ENCODE peak calls at places on chromosome 3, in six cellular contexts. E is stomach, J is H54, L is GM12892, H is breast epithelium, Z is heart left ventricle. G is an unnamed sample.

GRCh38 chr3:117444175-117444574 is 734.6 kb downstream of the TUSC7 start:
- DNase-seq in Z (no peak), J (no peak), H (no peak), L (no peak), E (no peak), G (no peak)

GRCh38 chr3:52434080-52434479 is 10.8 kb downstream of the SEMA3G start:
- DNase-seq in H (no peak), Z (peak; percentile 21), E (no peak), L (no peak), J (no peak), G (no peak)

GRCh38 chr3:28840976-28841376 is 439.9 kb upstream of the RBMS3 start:
- DNase-seq in E (no peak), H (no peak), L (no peak), Z (no peak), J (no peak), G (no peak)

GRCh38 chr3:150699068-150699635 is 4.6 kb downstream of the ERICH6 start:
- DNase-seq in Z (no peak), L (no peak), E (no peak), J (peak; percentile 51), H (no peak), G (no peak)

GRCh38 chr3:16513141-16514020 is at the start of gene RFTN1:
- DNase-seq in L (peak; percentile 47), H (no peak), E (peak; percentile 31), J (peak; percentile 73), Z (peak; percentile 72), G (peak; percentile 36)

GRCh38 chr3:57992430-57993213 is 15.6 kb upstream of the FLNB start:
- DNase-seq in L (no peak), H (no peak), E (no peak), J (no peak), Z (no peak), G (no peak)

GRCh38 chr3:194633349-194634004 is at the start of gene TMEM44:
- DNase-seq in H (peak; percentile 45), E (peak; percentile 75), L (peak; percentile 71), Z (peak; percentile 87), J (peak; percentile 91), G (peak; percentile 83)

GRCh38 chr3:45656575-45657363 is 32.4 kb upstream of the SACM1L start:
- DNase-seq in L (peak; percentile 66), Z (peak; percentile 93), J (peak; percentile 72), H (peak; percentile 84), E (peak; percentile 93), G (peak; percentile 92)

GRCh38 chr3:124372784-124373183 is 357.5 kb upstream of the UMPS start:
- DNase-seq in H (no peak), Z (no peak), J (no peak), E (no peak), L (no peak), G (no peak)

GRCh38 chr3:191345334-191345733 is 15.0 kb upstream of the UTS2B start:
- DNase-seq in L (no peak), Z (no peak), J (no peak), H (no peak), E (no peak), G (no peak)

GRCh38 chr3:57160046-57160730 is 5.0 kb downstream of the IL17RD start:
- DNase-seq in E (no peak), J (no peak), Z (peak; percentile 53), L (no peak), H (no peak), G (no peak)

GRCh38 chr3:100335137-100335833 is 728 bp downstream of the NIT2 start:
- DNase-seq in H (no peak), Z (peak; percentile 30), L (peak; percentile 26), E (no peak), J (no peak), G (peak; percentile 58)

GRCh38 chr3:197680955-197681521 is 55.7 kb downstream of the RUBCN start:
- DNase-seq in E (no peak), J (no peak), H (no peak), Z (no peak), L (no peak), G (no peak)
- TF ChIP-seq POLR2A in E (no peak), J (no peak), H (no peak), Z (no peak), L (no peak), G (no peak)

GRCh38 chr3:17742092-17742836 is at the start of gene TBC1D5:
- DNase-seq in H (peak; percentile 92), Z (peak; percentile 98), J (peak; percentile 87), E (peak; percentile 72), L (peak; percentile 85), G (peak; percentile 98)

GRCh38 chr3:17738921-17739320 is 3.5 kb downstream of the TBC1D5 start:
- DNase-seq in L (no peak), H (no peak), Z (no peak), E (no peak), J (no peak), G (no peak)

GRCh38 chr3:17741621-17742091 is 775 bp downstream of the TBC1D5 start:
- DNase-seq in H (no peak), J (no peak), E (no peak), Z (no peak), L (no peak), G (no peak)

GRCh38 chr3:17742837-17743659 is 617 bp upstream of the TBC1D5 start:
- DNase-seq in E (peak; percentile 97), Z (no peak), L (no peak), H (no peak), J (no peak), G (no peak)

DNA sequence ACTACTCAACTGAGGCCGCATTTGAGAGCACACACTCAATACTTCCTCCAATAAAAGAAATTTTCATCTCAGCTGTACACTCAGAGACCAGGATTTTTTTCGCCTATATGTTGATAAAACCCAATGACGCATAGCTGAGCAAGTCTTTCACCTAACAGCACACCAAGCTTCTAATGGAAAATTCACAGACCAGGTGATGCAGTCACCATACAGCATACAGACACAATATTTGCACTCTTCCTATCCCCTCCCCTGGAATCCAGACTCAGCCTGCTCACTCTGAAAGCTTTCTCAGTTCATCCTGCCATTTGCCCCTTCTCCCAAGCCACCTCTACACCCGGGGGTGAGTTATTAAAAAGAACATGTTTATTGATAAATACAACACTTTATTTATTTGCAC is 1.7 kb downstream of the TBC1D5 start:
- DNase-seq in J (peak; percentile 37), L (no peak), H (no peak), E (no peak), Z (no peak), G (peak; percentile 71)
- TF ChIP-seq POLR2A in J (no peak), L (no peak), H (no peak), E (no peak), Z (no peak), G (peak; percentile 54)

DNA sequence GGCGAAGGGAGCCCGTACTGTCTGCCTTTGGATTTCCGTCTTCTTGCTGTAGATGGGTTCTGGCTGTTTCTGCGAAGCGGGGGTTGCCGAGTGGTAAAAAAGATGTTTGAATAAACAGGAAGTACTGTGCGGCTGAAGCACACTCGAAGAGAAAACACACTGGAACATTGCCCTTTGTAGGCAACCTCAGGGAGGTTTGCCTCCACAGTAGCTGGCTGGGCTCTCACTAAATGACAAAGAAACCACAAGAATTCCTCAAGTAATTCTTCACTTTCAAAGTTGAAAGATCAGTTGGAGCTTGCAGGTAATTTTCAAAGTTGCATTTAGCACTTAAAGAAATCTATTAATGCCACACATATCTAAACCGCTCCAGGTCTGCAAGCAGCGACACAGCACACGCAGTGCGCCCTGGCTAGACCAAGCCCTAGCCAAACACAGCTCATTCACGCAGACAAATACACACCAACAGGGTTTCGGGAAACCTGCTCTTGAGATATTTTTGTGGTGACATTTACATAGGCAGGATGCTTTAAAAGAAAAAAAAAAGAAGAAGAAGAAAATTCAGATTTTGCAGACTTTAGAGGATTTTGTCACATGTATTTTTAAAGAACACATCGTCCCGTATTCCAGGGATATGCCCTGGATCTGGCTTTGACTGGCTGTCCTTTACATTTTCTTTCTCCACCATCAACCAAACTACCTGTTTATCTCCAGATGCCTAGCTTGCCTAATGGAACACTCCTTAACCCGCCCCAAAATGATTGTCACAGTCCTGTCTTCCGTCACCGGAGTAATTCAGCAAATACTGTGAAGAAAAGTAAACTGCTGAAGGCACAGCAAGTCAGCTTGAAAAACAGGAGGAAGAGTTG is 452.8 kb downstream of the FOXP1 start:
- DNase-seq in H (peak; percentile 72), E (peak; percentile 71), L (no peak), Z (peak; percentile 60), J (peak; percentile 15), G (peak; percentile 65)
- TF ChIP-seq POLR2A in H (no peak), E (no peak), L (no peak), Z (peak; percentile 43), J (no peak), G (peak; percentile 59)

DNA sequence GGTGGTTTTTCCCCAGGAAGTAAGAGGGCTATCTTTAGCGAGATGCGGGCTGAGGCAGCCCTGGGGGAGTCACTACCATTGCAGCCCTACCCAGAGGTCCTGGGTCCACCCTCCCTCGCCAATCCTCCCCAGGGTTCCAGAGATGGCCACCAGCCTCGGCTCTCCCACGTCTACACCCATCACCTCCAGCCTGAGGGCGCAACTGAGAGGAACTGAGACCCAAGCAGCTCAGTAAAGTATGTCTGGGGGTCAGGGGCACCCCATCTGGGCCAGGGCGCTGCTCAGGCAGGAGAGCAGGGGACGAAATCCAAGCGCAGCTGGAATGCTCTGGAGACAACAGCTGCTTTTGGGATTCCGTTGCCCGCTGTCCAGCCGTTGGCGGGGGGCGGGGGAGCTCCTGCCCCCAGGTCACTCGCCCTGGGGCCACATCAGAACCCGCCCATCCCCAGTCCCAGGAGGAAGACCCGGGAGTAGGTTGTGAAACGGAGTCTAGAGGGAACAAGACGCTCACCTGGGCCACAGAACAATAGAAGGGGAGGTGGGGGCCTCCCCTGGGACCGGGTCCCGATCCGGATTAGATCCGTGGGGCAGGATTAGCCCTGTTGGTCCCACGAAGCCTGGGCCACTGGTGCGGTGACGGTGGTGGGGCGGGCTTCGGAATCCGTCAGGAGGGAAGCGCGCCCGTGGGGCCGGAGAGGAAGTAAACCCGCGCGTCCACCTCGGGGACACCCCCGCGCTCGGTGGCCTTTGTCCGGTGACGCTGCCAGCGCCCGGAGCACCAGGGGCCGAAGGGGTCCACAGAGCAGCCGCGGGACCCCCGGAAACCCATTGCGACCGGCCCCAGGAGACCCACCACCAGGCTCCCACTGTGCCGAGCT is 1.3 kb upstream of the NDUFAF3 start:
- DNase-seq in L (peak; percentile 48), J (no peak), E (peak; percentile 75), Z (peak; percentile 66), H (peak; percentile 51), G (peak; percentile 74)
- TF ChIP-seq POLR2A in L (peak; percentile 71), J (no peak), E (no peak), Z (no peak), H (no peak), G (no peak)

GRCh38 chr3:160678447-160678846 is 1.5 kb downstream of the ARL14 start:
- DNase-seq in L (no peak), J (no peak), E (no peak), H (no peak), Z (no peak), G (no peak)
- TF ChIP-seq POLR2A in L (no peak), J (no peak), E (no peak), H (no peak), Z (no peak), G (no peak)

GRCh38 chr3:160449660-160450598 is at the start of gene TRIM59:
- DNase-seq in Z (peak; percentile 78), J (peak; percentile 96), E (peak; percentile 94), H (peak; percentile 83), L (peak; percentile 98), G (peak; percentile 98)
- TF ChIP-seq POLR2A in Z (no peak), J (peak; percentile 45), E (no peak), H (no peak), L (peak; percentile 92), G (peak; percentile 99)

DNA sequence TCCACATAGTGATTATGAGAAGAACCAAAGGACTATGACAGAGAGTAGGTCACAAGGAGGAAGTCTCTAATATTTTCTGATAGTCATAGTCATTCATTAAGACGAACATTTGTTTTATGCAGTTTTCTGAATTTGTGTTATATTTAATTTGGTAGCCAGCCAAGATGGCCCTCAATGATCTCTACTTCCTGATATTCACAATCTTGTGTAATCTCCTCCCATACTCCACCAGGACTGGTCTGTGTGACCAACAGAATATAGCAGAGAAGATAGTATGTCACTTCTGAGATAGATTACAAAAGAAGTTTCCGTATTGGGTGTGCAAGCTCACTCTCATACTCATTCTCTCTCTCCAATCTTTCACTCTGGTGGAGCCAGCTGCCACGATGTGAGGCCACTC is 30.8 kb downstream of the HLTF start:
- DNase-seq in J (no peak), L (no peak), E (no peak), Z (no peak), H (no peak), G (no peak)
- TF ChIP-seq POLR2A in J (no peak), L (no peak), E (no peak), Z (no peak), H (no peak), G (no peak)

G was measured in erythroblast.